ENCODE peak calls at places on chromosome 16, in four cellular contexts. R is GM13976, G is endothelial cell, U is BJ. S is an unnamed sample.
A peak's percentile ranks its signal among the peaks of the same experiment; 100 is the strongest.

GRCh38 chr16:20803561-20804214 is 2.6 kb downstream of the ERI2 start:
- DNase-seq in G (no peak), R (no peak), U (no peak), S (no peak)

GRCh38 chr16:881219-882097 is 80.9 kb upstream of the GNG13 start:
- DNase-seq in U (no peak), R (no peak), G (no peak), S (no peak)

GRCh38 chr16:56787185-56787584 is 57.3 kb downstream of the NUP93 start:
- DNase-seq in R (no peak), U (no peak), G (no peak), S (no peak)

GRCh38 chr16:49755291-49755611 is 100.7 kb downstream of the ZNF423 start:
- DNase-seq in U (no peak), G (peak; percentile 54), R (no peak), S (peak; percentile 58)

GRCh38 chr16:85279874-85280545 is 167.7 kb upstream of the CIBAR2 start:
- DNase-seq in U (no peak), R (no peak), G (no peak), S (peak; percentile 31)

GRCh38 chr16:13911871-13912270 is 8.1 kb upstream of the ERCC4 start:
- DNase-seq in U (no peak), R (no peak), G (no peak), S (no peak)

GRCh38 chr16:49150341-49150740 is 131.3 kb downstream of the CBLN1 start:
- DNase-seq in G (no peak), R (no peak), U (no peak), S (no peak)

GRCh38 chr16:20799599-20799998 is 6.7 kb downstream of the ERI2 start:
- DNase-seq in G (no peak), U (no peak), R (no peak), S (peak; percentile 35)

GRCh38 chr16:80346160-80346632 is 194.6 kb upstream of the DYNLRB2 start:
- DNase-seq in U (no peak), R (no peak), G (no peak), S (no peak)

GRCh38 chr16:1494711-1495110 is 1.6 kb downstream of the TELO2 start:
- DNase-seq in U (no peak), G (no peak), R (no peak), S (peak; percentile 3)

GRCh38 chr16:10371592-10371991 is 14.3 kb upstream of the ATF7IP2 start:
- DNase-seq in G (no peak), R (no peak), U (no peak), S (no peak)

GRCh38 chr16:10367616-10368188 is 18.2 kb upstream of the ATF7IP2 start:
- DNase-seq in U (no peak), R (no peak), G (no peak), S (no peak)

GRCh38 chr16:10373556-10373955 is 12.3 kb upstream of the ATF7IP2 start:
- DNase-seq in G (no peak), R (no peak), U (no peak), S (no peak)

GRCh38 chr16:10370096-10370726 is 15.7 kb upstream of the ATF7IP2 start:
- DNase-seq in G (no peak), U (no peak), R (no peak), S (no peak)

GRCh38 chr16:10368984-10369551 is 16.8 kb upstream of the ATF7IP2 start:
- DNase-seq in G (no peak), R (no peak), U (no peak), S (peak; percentile 6)
- TF ChIP-seq CTCF in G (no peak), R (no peak), U (no peak), S (peak; percentile 11)

DNA sequence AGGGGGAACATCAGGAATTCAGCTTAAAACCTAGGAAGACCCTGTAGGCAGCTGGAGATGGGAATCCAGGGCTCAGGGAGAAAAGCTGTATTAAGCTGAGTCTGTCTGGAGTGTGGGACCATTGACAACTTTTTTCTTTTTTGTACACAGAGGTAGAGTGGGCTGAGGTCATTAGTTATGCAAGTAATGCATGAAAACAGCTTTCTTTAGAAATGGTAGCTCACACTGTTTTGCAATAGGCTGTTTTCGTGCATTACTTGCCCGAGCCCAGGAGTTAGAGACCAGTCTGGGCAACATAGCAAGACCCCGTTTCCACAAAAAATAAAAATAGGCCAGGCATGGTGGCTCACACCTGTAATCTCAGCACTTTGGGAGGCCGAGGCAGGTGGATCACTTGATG is 46.5 kb downstream of the KATNIP start:
- DNase-seq in U (no peak), G (no peak), R (no peak), S (peak; percentile 50)
- TF ChIP-seq CTCF in U (no peak), G (no peak), R (no peak), S (no peak)

GRCh38 chr16:9225527-9226316 is 134.3 kb downstream of the HAPSTR1 start:
- DNase-seq in R (no peak), U (no peak), G (no peak), S (peak; percentile 0)
- TF ChIP-seq CTCF in R (no peak), U (peak; percentile 35), G (no peak), S (peak; percentile 9)

DNA sequence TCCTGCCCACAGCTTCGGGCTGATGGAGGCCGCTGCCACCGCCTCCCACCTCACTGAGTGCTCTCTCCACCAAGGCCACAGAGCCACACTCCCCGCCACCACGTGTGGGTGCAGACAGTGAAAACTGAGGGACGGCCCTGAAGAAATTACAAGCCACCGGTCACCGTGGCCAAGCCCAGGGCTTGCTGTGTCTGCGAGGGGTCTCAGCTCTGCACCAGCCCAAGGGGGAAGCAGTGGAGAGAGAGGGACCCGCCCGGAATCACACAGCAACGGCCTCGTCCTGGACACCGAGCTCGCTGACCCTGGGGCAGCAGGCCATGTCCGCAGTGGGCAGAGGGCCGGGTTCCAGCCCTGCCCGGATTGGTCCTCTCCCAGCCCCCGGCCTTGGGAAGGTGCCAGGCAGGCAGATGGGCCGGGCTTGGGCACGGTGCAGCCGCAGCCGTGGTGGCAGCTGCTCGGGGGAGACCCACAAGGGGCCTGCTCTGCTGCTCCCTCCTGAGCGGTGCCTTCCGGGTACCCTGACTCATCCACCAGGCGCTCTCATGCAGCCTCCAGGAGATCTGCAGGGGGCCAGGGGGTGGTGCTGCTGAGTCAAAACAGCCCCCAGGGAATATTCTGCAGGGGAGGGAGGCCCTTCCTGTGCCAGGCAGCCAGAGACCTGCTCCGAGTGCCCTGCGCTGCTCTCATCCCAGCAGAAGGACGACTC is 52.0 kb downstream of the CBFA2T3 start:
- DNase-seq in R (peak; percentile 79), U (no peak), G (peak; percentile 46), S (peak; percentile 81)
- TF ChIP-seq CTCF in R (peak; percentile 5), U (peak; percentile 61), G (no peak), S (peak; percentile 46)

DNA sequence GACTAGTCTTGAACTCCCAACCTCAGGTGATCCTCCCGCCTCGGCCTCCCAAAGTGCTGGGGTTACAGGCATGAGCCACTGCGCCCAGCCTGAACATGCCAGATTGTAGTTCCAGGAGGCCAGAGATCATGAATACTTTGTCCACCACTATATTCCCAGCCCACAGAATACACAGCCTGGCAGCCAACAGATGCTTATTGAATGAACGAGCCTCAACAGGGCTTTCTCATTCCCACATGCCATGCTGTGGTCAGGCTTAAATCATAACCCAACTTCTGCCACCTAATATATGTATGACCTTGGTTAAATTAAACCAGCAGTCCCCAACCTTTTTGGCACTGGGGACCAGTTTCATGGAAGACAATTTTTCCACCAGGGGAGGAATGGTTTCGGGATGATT is 3.1 kb upstream of the TMEM219 start:
- DNase-seq in U (no peak), R (no peak), G (no peak), S (no peak)
- TF ChIP-seq CTCF in U (no peak), R (no peak), G (no peak), S (no peak)

GRCh38 chr16:71474864-71475263 is 12.8 kb upstream of the ZNF23 start:
- DNase-seq in R (no peak), G (no peak), U (peak; percentile 71), S (peak; percentile 63)

GRCh38 chr16:71484006-71484893 is 4.9 kb downstream of the ZNF19 start:
- DNase-seq in R (peak; percentile 84), U (peak; percentile 51), G (peak; percentile 63), S (peak; percentile 97)

GRCh38 chr16:71476457-71476856 is 12.7 kb downstream of the ZNF19 start:
- DNase-seq in R (no peak), U (no peak), G (no peak), S (no peak)

GRCh38 chr16:71482569-71482968 is 6.6 kb downstream of the ZNF19 start:
- DNase-seq in G (no peak), U (no peak), R (no peak), S (no peak)

DNA sequence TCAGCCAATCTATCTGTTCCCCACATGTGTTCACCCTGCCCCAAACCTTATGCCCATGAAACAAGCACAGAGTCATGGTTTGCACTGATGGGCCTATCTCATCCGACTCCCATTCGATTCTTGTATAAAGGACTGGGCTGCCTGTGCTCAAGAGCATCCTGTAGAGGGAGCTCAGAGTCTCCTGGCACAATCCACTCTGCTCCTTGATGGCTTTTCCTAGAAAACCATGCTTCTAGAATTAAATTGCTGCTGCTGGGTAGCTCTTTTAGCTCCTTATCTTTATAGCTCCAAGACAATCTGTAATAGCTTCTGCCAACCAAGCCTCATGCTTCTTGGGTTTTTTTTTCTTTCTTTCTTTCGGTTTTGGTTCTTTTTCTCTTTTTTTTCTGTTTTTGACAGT is 9.7 kb downstream of the ZNF19 start:
- DNase-seq in R (no peak), G (peak; percentile 27), U (no peak), S (peak; percentile 53)
- TF ChIP-seq CTCF in R (peak; percentile 27), G (no peak), U (peak; percentile 50), S (peak; percentile 70)

DNA sequence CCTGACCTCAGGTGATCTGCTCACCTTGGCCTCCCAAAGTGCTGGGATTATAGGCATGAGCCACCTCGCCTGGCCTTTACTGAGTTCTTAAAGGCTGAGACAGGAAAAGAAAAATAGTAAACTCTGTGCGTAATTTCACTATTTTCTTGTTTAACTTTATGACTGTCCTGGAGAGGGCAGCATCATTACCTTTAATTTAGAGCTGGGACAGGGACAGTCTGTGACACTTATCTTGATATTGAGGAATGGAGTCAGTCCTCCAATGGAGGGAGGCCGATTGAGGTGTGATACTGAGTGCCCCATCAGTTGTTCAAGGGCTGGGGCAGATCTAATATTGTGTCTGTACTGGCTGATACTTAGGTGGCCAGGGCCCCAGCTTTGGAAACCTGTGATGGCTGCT is 21.5 kb upstream of the SPN start:
- DNase-seq in R (peak; percentile 62), G (no peak), U (no peak), S (no peak)
- TF ChIP-seq CTCF in R (no peak), G (no peak), U (no peak), S (no peak)

DNA sequence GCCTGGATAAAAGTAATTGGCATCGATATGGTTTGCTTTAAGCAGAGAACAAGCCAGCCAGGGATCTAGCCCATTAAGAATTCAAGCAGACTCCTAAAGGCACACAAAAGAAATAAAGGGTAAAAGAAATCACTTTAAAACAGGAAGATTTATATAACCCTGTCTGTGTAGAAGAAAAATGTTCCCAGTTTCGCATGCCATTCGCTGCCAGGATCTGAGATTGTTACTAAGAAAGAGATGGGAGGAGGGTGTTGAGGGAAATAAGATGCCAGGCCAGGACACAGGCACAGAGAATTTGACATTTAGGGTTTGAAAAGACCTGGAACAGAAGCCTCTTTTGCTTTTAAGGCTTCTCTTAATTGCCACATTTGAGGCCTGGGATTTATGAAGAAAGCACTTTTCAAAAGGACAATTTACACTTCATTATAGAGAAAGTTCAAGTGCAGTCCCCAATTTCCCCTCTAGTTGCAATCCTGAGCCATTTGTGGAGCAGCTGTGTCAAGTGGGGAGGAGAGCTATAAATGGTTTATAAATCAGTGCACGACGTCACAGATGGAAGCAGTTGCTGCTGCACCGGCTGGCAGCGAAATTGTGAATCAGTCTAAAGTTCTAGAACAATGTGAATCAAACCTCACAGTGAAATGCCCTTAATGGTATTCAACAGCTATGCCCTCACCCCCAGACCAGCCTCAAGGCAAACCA is 26.4 kb upstream of the C16orf87 start:
- DNase-seq in G (no peak), U (no peak), R (no peak), S (peak; percentile 63)
- TF ChIP-seq CTCF in G (peak; percentile 39), U (peak; percentile 55), R (no peak), S (peak; percentile 54)

GRCh38 chr16:68364601-68364998 is 53.8 kb downstream of the PRMT7 start:
- DNase-seq in U (no peak), R (no peak), G (no peak), S (peak; percentile 36)
- TF ChIP-seq CTCF in U (peak; percentile 33), R (no peak), G (peak; percentile 33), S (peak; percentile 8)

S was measured in fibroblast of pulmonary artery.